ENCODE peak calls at places on chromosomes 1 and 21, in eight cellular contexts. D is brain microvascular endothelial cell, Y is esophagus muscularis mucosa, P is GM23338, W is sigmoid colon, I is MM.1S, R is tibial nerve, U is IMR-90. J is an unnamed sample.

GRCh38 chr1:228403231-228403631 is 3.4 kb downstream of the TRIM11 start:
- DNase-seq in Y (no peak), P (no peak), U (no peak), W (no peak), I (no peak), R (no peak), D (no peak), J (no peak)

GRCh38 chr1:228282329-228283042 is 74.6 kb downstream of the OBSCN start:
- DNase-seq in R (no peak), W (peak; percentile 54), D (no peak), U (peak; percentile 71), P (no peak), I (no peak), Y (no peak), J (no peak)

GRCh38 chr21:42746593-42747266 is 93.3 kb downstream of the PDE9A start:
- DNase-seq in I (no peak), U (no peak), D (no peak), Y (no peak), P (no peak), R (no peak), W (peak; percentile 70), J (no peak)

GRCh38 chr1:92310185-92310597 is 11.3 kb downstream of the RPAP2 start:
- DNase-seq in P (peak; percentile 42), R (no peak), W (no peak), I (peak; percentile 39), Y (no peak), D (no peak), U (peak; percentile 50), J (peak; percentile 49)

GRCh38 chr1:164617607-164618564 is 58.9 kb downstream of the PBX1 start:
- DNase-seq in P (peak; percentile 84), W (no peak), I (peak; percentile 84), Y (no peak), D (peak; percentile 50), U (peak; percentile 42), R (peak; percentile 44), J (peak; percentile 34)

GRCh38 chr1:228902781-228903572 is 167.7 kb downstream of the RHOU start:
- DNase-seq in I (no peak), U (peak; percentile 99), R (peak; percentile 90), P (no peak), W (peak; percentile 95), D (peak; percentile 99), Y (peak; percentile 98), J (peak; percentile 91)

GRCh38 chr1:44270666-44271628 is 57.7 kb downstream of the DMAP1 start:
- DNase-seq in R (no peak), P (no peak), D (no peak), Y (no peak), W (no peak), I (no peak), U (no peak), J (no peak)

GRCh38 chr1:197692965-197693364 is 82.3 kb downstream of the DENND1B start:
- DNase-seq in I (peak; percentile 37), D (no peak), Y (no peak), U (peak; percentile 31), P (no peak), W (no peak), R (no peak), J (peak; percentile 43)

GRCh38 chr1:241834733-241835377 is 13.1 kb upstream of the EXO1 start:
- DNase-seq in Y (no peak), R (no peak), W (no peak), I (peak; percentile 46), D (peak; percentile 31), U (peak; percentile 79), P (peak; percentile 62), J (peak; percentile 52)

GRCh38 chr1:9399510-9400424 is 107.1 kb downstream of the SPSB1 start:
- DNase-seq in D (no peak), U (peak; percentile 48), I (no peak), Y (no peak), P (no peak), W (peak; percentile 81), R (no peak), J (no peak)

GRCh38 chr1:228900993-228901392 is 165.7 kb downstream of the RHOU start:
- DNase-seq in D (peak; percentile 21), P (no peak), W (no peak), Y (peak; percentile 53), I (no peak), U (no peak), R (no peak), J (no peak)

GRCh38 chr1:228174482-228175315 is 9.1 kb downstream of the IBA57 start:
- DNase-seq in I (no peak), W (peak; percentile 65), U (no peak), P (peak; percentile 74), R (no peak), D (no peak), Y (no peak), J (no peak)

GRCh38 chr21:44528634-44528995 is 11.4 kb downstream of the KRTAP10-1 start:
- DNase-seq in P (no peak), R (no peak), I (no peak), U (no peak), Y (no peak), D (no peak), W (no peak), J (no peak)

GRCh38 chr1:63435136-63435535 is 67.7 kb downstream of the ALG6 start:
- DNase-seq in I (no peak), R (no peak), Y (no peak), D (no peak), W (no peak), P (no peak), U (peak; percentile 7), J (no peak)

GRCh38 chr1:223726380-223727001 is 14.2 kb downstream of the CAPN2 start:
- DNase-seq in I (peak; percentile 82), W (peak; percentile 89), Y (peak; percentile 94), P (peak; percentile 87), D (peak; percentile 97), R (peak; percentile 74), U (peak; percentile 98), J (peak; percentile 94)

GRCh38 chr1:57013522-57013921 is 47.7 kb upstream of the C8B start:
- DNase-seq in P (no peak), D (no peak), W (no peak), I (no peak), R (no peak), U (no peak), Y (no peak), J (peak; percentile 33)

DNA sequence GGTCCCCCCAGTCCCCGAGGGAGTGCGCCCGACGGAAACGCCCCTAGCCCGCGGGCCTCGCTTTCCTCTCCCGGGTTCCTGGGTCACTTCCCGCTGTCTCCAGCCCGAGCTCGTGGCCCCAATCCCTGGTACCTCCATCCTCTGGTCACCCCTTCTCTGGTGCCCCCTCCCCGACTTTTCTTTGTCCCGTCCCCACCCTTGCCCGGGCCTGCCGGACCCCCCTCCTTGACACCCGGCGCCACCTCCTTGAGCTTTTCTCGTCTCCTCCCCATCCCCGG is 320 bp upstream of the RIPPLY3 start:
- DNase-seq in U (no peak), W (no peak), Y (no peak), D (no peak), I (no peak), R (no peak), P (no peak), J (no peak)
- H3K4me3 ChIP-seq in U (peak overlapping the region; percentile 31), W (peak overlapping the region; percentile 49), Y (peak overlapping the region; percentile 48), D (peak overlapping the region; percentile 45), I (no peak overlapping the region), R (peak overlapping the region; percentile 25), P (peak overlapping the region; percentile 70), J (peak overlapping the region; percentile 36)

DNA sequence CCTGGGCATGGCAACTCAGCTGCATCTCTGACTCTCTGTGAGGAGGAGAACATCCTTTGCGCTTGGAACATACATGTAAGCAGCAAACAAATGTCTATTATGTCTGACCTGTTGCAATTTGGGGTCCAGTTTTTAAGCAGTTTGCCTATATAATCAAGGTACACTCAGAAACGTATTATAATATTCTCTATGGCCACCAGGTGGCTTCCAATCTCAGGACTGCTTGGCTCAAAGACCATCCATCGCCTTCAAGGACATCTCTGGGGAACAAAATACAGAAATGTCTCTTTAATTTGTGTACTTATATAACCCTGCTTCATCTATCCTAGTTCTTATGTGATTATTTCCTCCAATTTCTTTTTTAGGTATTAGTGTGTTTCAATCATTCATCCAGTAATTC is 227.2 kb downstream of the OLFM3 start:
- DNase-seq in D (no peak), P (peak; percentile 49), I (peak; percentile 7), R (no peak), Y (no peak), W (no peak), U (peak; percentile 0), J (peak; percentile 8)
- TF ChIP-seq CTCF in D (peak; percentile 61), P (peak; percentile 49), I (peak; percentile 29), R (no peak), Y (no peak), W (no peak), U (no peak), J (no peak)

GRCh38 chr1:15937146-15937545 is 38.8 kb downstream of the ZBTB17 start:
- DNase-seq in R (no peak), D (no peak), W (no peak), P (no peak), U (no peak), Y (no peak), I (no peak), J (no peak)

GRCh38 chr1:15939181-15940109 is 36.5 kb downstream of the ZBTB17 start:
- DNase-seq in P (no peak), Y (no peak), U (peak; percentile 63), R (no peak), I (no peak), D (no peak), W (peak; percentile 81), J (peak; percentile 31)

GRCh38 chr1:15937706-15938168 is 38.2 kb downstream of the ZBTB17 start:
- DNase-seq in I (no peak), R (no peak), U (peak; percentile 66), W (peak; percentile 62), P (peak; percentile 70), D (no peak), Y (no peak), J (peak; percentile 21)

GRCh38 chr1:15940110-15941043 is 35.5 kb downstream of the ZBTB17 start:
- DNase-seq in Y (no peak), P (no peak), W (no peak), D (no peak), I (no peak), R (no peak), U (no peak), J (no peak)

DNA sequence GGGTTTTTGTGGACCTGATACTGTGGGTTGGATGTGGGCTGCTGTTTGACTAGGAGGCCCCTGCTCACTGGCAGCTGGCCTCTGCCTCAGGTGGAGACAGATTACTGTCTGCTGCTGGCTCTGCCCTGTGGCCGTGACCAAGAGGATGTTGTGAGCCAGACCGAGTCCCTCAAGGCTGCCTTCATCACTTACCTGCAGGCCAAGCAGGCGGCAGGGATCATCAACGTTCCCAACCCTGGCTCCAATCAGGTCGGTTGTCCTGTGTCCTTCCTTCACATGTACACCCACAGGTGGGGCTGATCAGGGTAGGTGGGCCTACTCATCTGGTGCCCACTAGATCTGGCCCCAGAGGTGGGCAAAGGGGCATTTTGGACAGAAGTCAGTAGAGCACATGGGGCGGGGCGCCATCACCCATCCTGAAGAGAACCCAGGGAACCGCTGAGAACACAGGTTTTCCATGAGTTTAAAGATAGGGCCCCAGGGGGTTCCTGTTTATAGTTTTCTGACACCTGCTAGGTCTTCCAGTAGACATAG is 37.2 kb downstream of the ZBTB17 start:
- DNase-seq in U (no peak), I (no peak), R (no peak), W (no peak), P (no peak), Y (no peak), D (no peak), J (no peak)
- H3K36me3 ChIP-seq in U (peaks cover 73% of the 10 kb centered on the region), I (peaks cover under 1% of the 10 kb centered on the region), R (peaks cover 41% of the 10 kb centered on the region), W (peaks cover 58% of the 10 kb centered on the region), P (peaks cover 15% of the 10 kb centered on the region), Y (peaks cover 100% of the 10 kb centered on the region), D (peaks cover 71% of the 10 kb centered on the region), J (peaks cover 41% of the 10 kb centered on the region)

DNA sequence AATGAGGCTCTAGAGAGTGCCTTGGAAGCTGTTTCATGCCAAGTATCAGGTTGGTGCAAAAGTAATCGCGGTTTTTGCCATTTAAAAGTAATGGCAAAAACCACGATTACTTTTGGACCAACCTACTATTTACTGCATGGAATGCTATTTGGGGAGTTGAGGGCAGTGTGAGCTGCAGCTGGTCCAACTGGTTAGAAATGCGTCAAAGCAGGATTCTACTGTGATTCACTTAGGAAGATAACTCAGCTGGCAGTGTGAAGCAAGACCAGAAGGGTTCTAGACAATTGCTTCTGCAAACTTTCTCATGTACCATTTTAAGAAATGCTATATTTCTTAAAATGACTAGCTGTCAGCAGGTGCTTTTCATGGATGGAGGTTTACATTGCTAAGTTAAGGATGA is 21.2 kb upstream of the PLA2G2C start:
- DNase-seq in D (no peak), W (no peak), U (no peak), R (no peak), Y (no peak), I (no peak), P (no peak), J (peak; percentile 70)
- H3K4me3 ChIP-seq in D (no peak overlapping the region), W (no peak overlapping the region), U (no peak overlapping the region), R (no peak overlapping the region), Y (no peak overlapping the region), I (no peak overlapping the region), P (no peak overlapping the region), J (no peak overlapping the region)

J was measured in bronchial epithelial cell.